ENCODE peak calls at places on chromosomes 16 and 17, in five cellular contexts. One of them, this sample, is unnamed.

GRCh38 chr17:27854163-27854562 is 39.0 kb downstream of the LYRM9 start:
- DNase-seq in SW 1271: no peak
- DNase-seq in dorsolateral prefrontal cortex: no peak
- DNase-seq in Panc1: no peak
- DNase-seq in H54: no peak
- DNase-seq in this sample: no peak

GRCh38 chr17:10197721-10198508 is 491 bp downstream of the GAS7 start:
- DNase-seq in Panc1: no peak
- DNase-seq in H54: no peak
- DNase-seq in dorsolateral prefrontal cortex: no peak
- DNase-seq in SW 1271: no peak
- DNase-seq in this sample: no peak

GRCh38 chr16:11257131-11257938 is 1.3 kb upstream of the SOCS1 start:
- DNase-seq in Panc1: no peak
- DNase-seq in dorsolateral prefrontal cortex: peak; percentile 81
- DNase-seq in H54: peak; percentile 95
- DNase-seq in SW 1271: no peak
- DNase-seq in this sample: peak; percentile 38

GRCh38 chr16:77963185-77964044 is 58.9 kb upstream of the CLEC3A start:
- DNase-seq in Panc1: no peak
- DNase-seq in H54: no peak
- DNase-seq in dorsolateral prefrontal cortex: no peak
- DNase-seq in SW 1271: no peak
- DNase-seq in this sample: no peak

GRCh38 chr17:1511756-1512321 is 4.6 kb downstream of the INPP5K start:
- DNase-seq in SW 1271: no peak
- DNase-seq in H54: no peak
- DNase-seq in Panc1: no peak
- DNase-seq in dorsolateral prefrontal cortex: no peak
- DNase-seq in this sample: no peak

GRCh38 chr17:50027639-50028206 is 28.2 kb upstream of the ITGA3 start:
- DNase-seq in SW 1271: peak; percentile 70
- DNase-seq in dorsolateral prefrontal cortex: no peak
- DNase-seq in Panc1: no peak
- DNase-seq in H54: peak; percentile 91
- DNase-seq in this sample: peak; percentile 100

GRCh38 chr17:35051183-35051578 is 12.3 kb downstream of the RFFL start:
- DNase-seq in dorsolateral prefrontal cortex: no peak
- DNase-seq in Panc1: no peak
- DNase-seq in SW 1271: no peak
- DNase-seq in H54: no peak
- DNase-seq in this sample: no peak

GRCh38 chr17:76452102-76452645 is 778 bp downstream of the UBE2O start:
- DNase-seq in H54: no peak
- DNase-seq in SW 1271: no peak
- DNase-seq in dorsolateral prefrontal cortex: no peak
- DNase-seq in Panc1: no peak
- DNase-seq in this sample: no peak

GRCh38 chr16:77171750-77172635 is 19.0 kb upstream of the MON1B start:
- DNase-seq in SW 1271: peak; percentile 20
- DNase-seq in dorsolateral prefrontal cortex: no peak
- DNase-seq in Panc1: no peak
- DNase-seq in H54: no peak
- DNase-seq in this sample: peak; percentile 28

GRCh38 chr17:68489919-68490318 is 22.3 kb upstream of the PRKAR1A start:
- DNase-seq in H54: no peak
- DNase-seq in dorsolateral prefrontal cortex: no peak
- DNase-seq in Panc1: no peak
- DNase-seq in SW 1271: no peak
- DNase-seq in this sample: no peak

GRCh38 chr16:24848065-24848464 is 2.3 kb downstream of the SLC5A11 start:
- DNase-seq in Panc1: no peak
- DNase-seq in H54: no peak
- DNase-seq in dorsolateral prefrontal cortex: no peak
- DNase-seq in SW 1271: no peak
- DNase-seq in this sample: no peak

GRCh38 chr17:17306181-17306580 is 3.0 kb downstream of the NT5M start:
- DNase-seq in dorsolateral prefrontal cortex: no peak
- DNase-seq in H54: no peak
- DNase-seq in SW 1271: no peak
- DNase-seq in Panc1: no peak
- DNase-seq in this sample: no peak

GRCh38 chr16:30430428-30430970 is 669 bp upstream of the DCTPP1 start:
- DNase-seq in H54: no peak
- DNase-seq in dorsolateral prefrontal cortex: peak; percentile 23
- DNase-seq in Panc1: no peak
- DNase-seq in SW 1271: no peak
- DNase-seq in this sample: no peak

GRCh38 chr17:58231644-58232043 is 6.7 kb upstream of the LPO start:
- DNase-seq in H54: no peak
- DNase-seq in SW 1271: no peak
- DNase-seq in Panc1: no peak
- DNase-seq in dorsolateral prefrontal cortex: no peak
- DNase-seq in this sample: no peak

GRCh38 chr17:68794636-68795503 is 160.3 kb downstream of the ABCA8 start:
- DNase-seq in SW 1271: no peak
- DNase-seq in H54: no peak
- DNase-seq in dorsolateral prefrontal cortex: peak; percentile 86
- DNase-seq in Panc1: no peak
- DNase-seq in this sample: no peak

GRCh38 chr17:49459401-49459984 is 35.6 kb upstream of the NGFR start:
- DNase-seq in H54: no peak
- DNase-seq in SW 1271: no peak
- DNase-seq in Panc1: no peak
- DNase-seq in dorsolateral prefrontal cortex: no peak
- DNase-seq in this sample: no peak

GRCh38 chr17:59435238-59435637 is 103.8 kb downstream of the YPEL2 start:
- DNase-seq in Panc1: no peak
- DNase-seq in SW 1271: peak; percentile 12
- DNase-seq in H54: no peak
- DNase-seq in dorsolateral prefrontal cortex: no peak
- DNase-seq in this sample: peak; percentile 26

GRCh38 chr17:50879086-50879485 is 12.9 kb upstream of the TOB1 start:
- DNase-seq in dorsolateral prefrontal cortex: no peak
- DNase-seq in SW 1271: no peak
- DNase-seq in Panc1: no peak
- DNase-seq in H54: no peak
- DNase-seq in this sample: no peak

GRCh38 chr17:70535986-70536385 is 366.7 kb downstream of the KCNJ2 start:
- DNase-seq in H54: no peak
- DNase-seq in dorsolateral prefrontal cortex: no peak
- DNase-seq in SW 1271: no peak
- DNase-seq in Panc1: no peak
- DNase-seq in this sample: no peak

GRCh38 chr17:57315061-57315851 is 58.9 kb downstream of the MSI2 start:
- DNase-seq in SW 1271: no peak
- DNase-seq in H54: no peak
- DNase-seq in Panc1: no peak
- DNase-seq in dorsolateral prefrontal cortex: no peak
- DNase-seq in this sample: no peak

GRCh38 chr17:28033972-28034714 is 8.3 kb upstream of the NLK start:
- DNase-seq in Panc1: no peak
- DNase-seq in dorsolateral prefrontal cortex: peak; percentile 65
- DNase-seq in SW 1271: peak; percentile 83
- DNase-seq in H54: peak; percentile 51
- DNase-seq in this sample: peak; percentile 70

GRCh38 chr17:79463421-79464309 is 147.2 kb downstream of the RBFOX3 start:
- DNase-seq in Panc1: no peak
- DNase-seq in SW 1271: no peak
- DNase-seq in H54: no peak
- DNase-seq in dorsolateral prefrontal cortex: peak; percentile 25
- DNase-seq in this sample: no peak

GRCh38 chr17:21199311-21199710 is 14.7 kb downstream of the TMEM11 start:
- DNase-seq in dorsolateral prefrontal cortex: no peak
- DNase-seq in H54: no peak
- DNase-seq in Panc1: no peak
- DNase-seq in SW 1271: no peak
- DNase-seq in this sample: no peak

GRCh38 chr16:87233928-87234327 is 83.3 kb downstream of the C16orf95 start:
- DNase-seq in SW 1271: no peak
- DNase-seq in Panc1: no peak
- DNase-seq in dorsolateral prefrontal cortex: no peak
- DNase-seq in H54: no peak
- DNase-seq in this sample: no peak

GRCh38 chr16:85381738-85382592 is 231.2 kb upstream of the GSE1 start:
- DNase-seq in dorsolateral prefrontal cortex: no peak
- DNase-seq in H54: no peak
- DNase-seq in Panc1: no peak
- DNase-seq in SW 1271: no peak
- DNase-seq in this sample: no peak

GRCh38 chr17:13557077-13557476 is 44.7 kb downstream of the HS3ST3A1 start:
- DNase-seq in dorsolateral prefrontal cortex: no peak
- DNase-seq in SW 1271: no peak
- DNase-seq in Panc1: no peak
- DNase-seq in H54: no peak
- DNase-seq in this sample: no peak

GRCh38 chr16:78529881-78530280 is 430.4 kb downstream of the WWOX start:
- DNase-seq in Panc1: no peak
- DNase-seq in H54: no peak
- DNase-seq in SW 1271: no peak
- DNase-seq in dorsolateral prefrontal cortex: no peak
- DNase-seq in this sample: no peak

GRCh38 chr16:9297437-9298113 is 206.1 kb downstream of the HAPSTR1 start:
- DNase-seq in H54: peak; percentile 15
- DNase-seq in dorsolateral prefrontal cortex: peak; percentile 25
- DNase-seq in Panc1: no peak
- DNase-seq in SW 1271: no peak
- DNase-seq in this sample: no peak

GRCh38 chr17:16007439-16007838 is 7.8 kb downstream of the TTC19 start:
- DNase-seq in Panc1: no peak
- DNase-seq in dorsolateral prefrontal cortex: no peak
- DNase-seq in H54: no peak
- DNase-seq in SW 1271: no peak
- DNase-seq in this sample: no peak

GRCh38 chr17:66383353-66383752 is 80.9 kb downstream of the PRKCA start:
- DNase-seq in H54: no peak
- DNase-seq in SW 1271: no peak
- DNase-seq in Panc1: no peak
- DNase-seq in dorsolateral prefrontal cortex: no peak
- DNase-seq in this sample: no peak

GRCh38 chr16:3912373-3912772 is 31.9 kb upstream of the CREBBP start:
- DNase-seq in SW 1271: no peak
- DNase-seq in dorsolateral prefrontal cortex: no peak
- DNase-seq in Panc1: no peak
- DNase-seq in H54: no peak
- DNase-seq in this sample: no peak

GRCh38 chr17:74736423-74737298 is at the start of gene RAB37:
- DNase-seq in Panc1: no peak
- DNase-seq in H54: no peak
- DNase-seq in dorsolateral prefrontal cortex: no peak
- DNase-seq in SW 1271: no peak
- DNase-seq in this sample: no peak

GRCh38 chr16:89434490-89434889 is 55.9 kb downstream of the ANKRD11 start:
- DNase-seq in SW 1271: no peak
- DNase-seq in Panc1: no peak
- DNase-seq in H54: no peak
- DNase-seq in dorsolateral prefrontal cortex: no peak
- DNase-seq in this sample: no peak

GRCh38 chr17:83149326-83149725 is 69.9 kb downstream of the METRNL start:
- DNase-seq in H54: no peak
- DNase-seq in Panc1: no peak
- DNase-seq in dorsolateral prefrontal cortex: no peak
- DNase-seq in SW 1271: no peak
- DNase-seq in this sample: no peak

This sample was measured in keratinocyte.